ENCODE peak calls at places on chromosomes 3 and 15, in ten cellular contexts. One of them, this sample, is unnamed.

GRCh38 chr15:89665449-89666146 is 10.3 kb upstream of the KIF7 start:
- DNase-seq in NCI-H1092: no peak
- DNase-seq in HEK293T: peak
- DNase-seq in CD8-positive, alpha-beta T cell: no peak
- DNase-seq in NT2/D1: peak
- DNase-seq in psoas muscle: peak
- DNase-seq in activated T-cell treated with anti-CD3 and anti-CD28 coated beads, Interleukin-2, amount 50 U/mL, for 72 hours: peak
- DNase-seq in NCI-H2171: peak
- DNase-seq in NCI-H524: no peak
- DNase-seq in LoVo: peak
- DNase-seq in this sample: no peak

GRCh38 chr15:60384052-60384451 is 13.7 kb downstream of the ANXA2 start:
- DNase-seq in LoVo: no peak
- DNase-seq in NCI-H2171: no peak
- DNase-seq in NCI-H1092: no peak
- DNase-seq in CD8-positive, alpha-beta T cell: no peak
- DNase-seq in HEK293T: no peak
- DNase-seq in activated T-cell treated with anti-CD3 and anti-CD28 coated beads, Interleukin-2, amount 50 U/mL, for 72 hours: no peak
- DNase-seq in NCI-H524: no peak
- DNase-seq in psoas muscle: no peak
- DNase-seq in NT2/D1: no peak
- DNase-seq in this sample: no peak

GRCh38 chr15:81292516-81293001 is 31.4 kb downstream of the STARD5 start:
- DNase-seq in psoas muscle: no peak
- DNase-seq in LoVo: no peak
- DNase-seq in activated T-cell treated with anti-CD3 and anti-CD28 coated beads, Interleukin-2, amount 50 U/mL, for 72 hours: peak
- DNase-seq in NT2/D1: no peak
- DNase-seq in NCI-H2171: no peak
- DNase-seq in NCI-H524: no peak
- DNase-seq in NCI-H1092: no peak
- DNase-seq in HEK293T: no peak
- DNase-seq in CD8-positive, alpha-beta T cell: no peak
- DNase-seq in this sample: no peak

GRCh38 chr3:30231277-30232141 is 374.9 kb upstream of the TGFBR2 start:
- DNase-seq in NCI-H2171: no peak
- DNase-seq in HEK293T: no peak
- DNase-seq in LoVo: no peak
- DNase-seq in NCI-H1092: no peak
- DNase-seq in NT2/D1: no peak
- DNase-seq in activated T-cell treated with anti-CD3 and anti-CD28 coated beads, Interleukin-2, amount 50 U/mL, for 72 hours: no peak
- DNase-seq in NCI-H524: peak
- DNase-seq in psoas muscle: no peak
- DNase-seq in CD8-positive, alpha-beta T cell: no peak
- DNase-seq in this sample: no peak

GRCh38 chr3:31743690-31744089 is 211.0 kb downstream of the STT3B start:
- DNase-seq in HEK293T: no peak
- DNase-seq in LoVo: no peak
- DNase-seq in CD8-positive, alpha-beta T cell: no peak
- DNase-seq in NCI-H2171: no peak
- DNase-seq in NCI-H1092: peak
- DNase-seq in NT2/D1: no peak
- DNase-seq in NCI-H524: no peak
- DNase-seq in activated T-cell treated with anti-CD3 and anti-CD28 coated beads, Interleukin-2, amount 50 U/mL, for 72 hours: no peak
- DNase-seq in psoas muscle: no peak
- DNase-seq in this sample: no peak

GRCh38 chr3:149468504-149469212 is 5.8 kb upstream of the TM4SF4 start:
- DNase-seq in NCI-H524: no peak
- DNase-seq in NCI-H1092: no peak
- DNase-seq in NT2/D1: peak
- DNase-seq in CD8-positive, alpha-beta T cell: no peak
- DNase-seq in LoVo: no peak
- DNase-seq in activated T-cell treated with anti-CD3 and anti-CD28 coated beads, Interleukin-2, amount 50 U/mL, for 72 hours: no peak
- DNase-seq in HEK293T: no peak
- DNase-seq in NCI-H2171: no peak
- DNase-seq in psoas muscle: no peak
- DNase-seq in this sample: no peak

GRCh38 chr3:36944012-36944640 is 728 bp downstream of the TRANK1 start:
- DNase-seq in HEK293T: no peak
- DNase-seq in NCI-H2171: no peak
- DNase-seq in NT2/D1: no peak
- DNase-seq in psoas muscle: peak
- DNase-seq in NCI-H524: peak
- DNase-seq in LoVo: no peak
- DNase-seq in NCI-H1092: no peak
- DNase-seq in CD8-positive, alpha-beta T cell: no peak
- DNase-seq in activated T-cell treated with anti-CD3 and anti-CD28 coated beads, Interleukin-2, amount 50 U/mL, for 72 hours: peak
- DNase-seq in this sample: peak

GRCh38 chr15:71559098-71559497 is 251.3 kb upstream of the NR2E3 start:
- DNase-seq in NT2/D1: no peak
- DNase-seq in CD8-positive, alpha-beta T cell: no peak
- DNase-seq in activated T-cell treated with anti-CD3 and anti-CD28 coated beads, Interleukin-2, amount 50 U/mL, for 72 hours: no peak
- DNase-seq in LoVo: peak
- DNase-seq in psoas muscle: no peak
- DNase-seq in NCI-H2171: no peak
- DNase-seq in NCI-H524: no peak
- DNase-seq in NCI-H1092: no peak
- DNase-seq in HEK293T: no peak
- DNase-seq in this sample: no peak

GRCh38 chr3:136778865-136779264 is 26.7 kb upstream of the STAG1 start:
- DNase-seq in NT2/D1: no peak
- DNase-seq in NCI-H2171: no peak
- DNase-seq in HEK293T: no peak
- DNase-seq in activated T-cell treated with anti-CD3 and anti-CD28 coated beads, Interleukin-2, amount 50 U/mL, for 72 hours: no peak
- DNase-seq in NCI-H524: no peak
- DNase-seq in NCI-H1092: no peak
- DNase-seq in psoas muscle: no peak
- DNase-seq in LoVo: no peak
- DNase-seq in CD8-positive, alpha-beta T cell: no peak
- DNase-seq in this sample: no peak

GRCh38 chr3:66259721-66260255 is 39.0 kb downstream of the SLC25A26 start:
- DNase-seq in NCI-H1092: no peak
- DNase-seq in NCI-H524: no peak
- DNase-seq in CD8-positive, alpha-beta T cell: no peak
- DNase-seq in psoas muscle: no peak
- DNase-seq in NCI-H2171: no peak
- DNase-seq in activated T-cell treated with anti-CD3 and anti-CD28 coated beads, Interleukin-2, amount 50 U/mL, for 72 hours: no peak
- DNase-seq in HEK293T: no peak
- DNase-seq in LoVo: no peak
- DNase-seq in NT2/D1: no peak
- DNase-seq in this sample: no peak

GRCh38 chr15:70409388-70409787 is 311.7 kb upstream of the TLE3 start:
- DNase-seq in CD8-positive, alpha-beta T cell: no peak
- DNase-seq in activated T-cell treated with anti-CD3 and anti-CD28 coated beads, Interleukin-2, amount 50 U/mL, for 72 hours: no peak
- DNase-seq in HEK293T: no peak
- DNase-seq in NCI-H1092: no peak
- DNase-seq in NCI-H2171: no peak
- DNase-seq in NCI-H524: no peak
- DNase-seq in psoas muscle: no peak
- DNase-seq in LoVo: no peak
- DNase-seq in NT2/D1: no peak
- DNase-seq in this sample: no peak

GRCh38 chr3:153162513-153163348 is 705 bp downstream of the RAP2B start:
- DNase-seq in HEK293T: peak
- DNase-seq in NCI-H1092: no peak
- DNase-seq in LoVo: no peak
- DNase-seq in psoas muscle: peak
- DNase-seq in activated T-cell treated with anti-CD3 and anti-CD28 coated beads, Interleukin-2, amount 50 U/mL, for 72 hours: peak
- DNase-seq in NCI-H524: peak
- DNase-seq in NT2/D1: no peak
- DNase-seq in NCI-H2171: no peak
- DNase-seq in CD8-positive, alpha-beta T cell: peak
- DNase-seq in this sample: peak

GRCh38 chr15:72183781-72184164 is 13.8 kb downstream of the GRAMD2A start:
- DNase-seq in NCI-H2171: no peak
- DNase-seq in NT2/D1: no peak
- DNase-seq in LoVo: no peak
- DNase-seq in activated T-cell treated with anti-CD3 and anti-CD28 coated beads, Interleukin-2, amount 50 U/mL, for 72 hours: no peak
- DNase-seq in NCI-H524: no peak
- DNase-seq in HEK293T: no peak
- DNase-seq in psoas muscle: no peak
- DNase-seq in CD8-positive, alpha-beta T cell: no peak
- DNase-seq in NCI-H1092: no peak
- DNase-seq in this sample: no peak

GRCh38 chr3:189941679-189942078 is 179.0 kb downstream of the P3H2 start:
- DNase-seq in NCI-H2171: no peak
- DNase-seq in LoVo: peak
- DNase-seq in activated T-cell treated with anti-CD3 and anti-CD28 coated beads, Interleukin-2, amount 50 U/mL, for 72 hours: peak
- DNase-seq in NT2/D1: no peak
- DNase-seq in HEK293T: no peak
- DNase-seq in NCI-H1092: no peak
- DNase-seq in CD8-positive, alpha-beta T cell: no peak
- DNase-seq in psoas muscle: no peak
- DNase-seq in NCI-H524: no peak
- DNase-seq in this sample: no peak

GRCh38 chr3:21174461-21174860 is 576.5 kb downstream of the ZNF385D start:
- DNase-seq in NCI-H2171: no peak
- DNase-seq in HEK293T: no peak
- DNase-seq in psoas muscle: no peak
- DNase-seq in LoVo: no peak
- DNase-seq in CD8-positive, alpha-beta T cell: no peak
- DNase-seq in NCI-H1092: no peak
- DNase-seq in NT2/D1: no peak
- DNase-seq in activated T-cell treated with anti-CD3 and anti-CD28 coated beads, Interleukin-2, amount 50 U/mL, for 72 hours: no peak
- DNase-seq in NCI-H524: no peak
- DNase-seq in this sample: no peak

GRCh38 chr15:92623435-92623834 is 32.1 kb downstream of the FAM174B start:
- DNase-seq in NCI-H524: peak
- DNase-seq in NCI-H2171: peak
- DNase-seq in CD8-positive, alpha-beta T cell: no peak
- DNase-seq in NCI-H1092: no peak
- DNase-seq in HEK293T: no peak
- DNase-seq in LoVo: no peak
- DNase-seq in NT2/D1: no peak
- DNase-seq in psoas muscle: peak
- DNase-seq in activated T-cell treated with anti-CD3 and anti-CD28 coated beads, Interleukin-2, amount 50 U/mL, for 72 hours: no peak
- DNase-seq in this sample: no peak

GRCh38 chr3:143122608-143123352 is 3.2 kb downstream of the CHST2 start:
- DNase-seq in LoVo: no peak
- DNase-seq in CD8-positive, alpha-beta T cell: no peak
- DNase-seq in HEK293T: no peak
- DNase-seq in NCI-H524: no peak
- DNase-seq in psoas muscle: no peak
- DNase-seq in NCI-H2171: no peak
- DNase-seq in activated T-cell treated with anti-CD3 and anti-CD28 coated beads, Interleukin-2, amount 50 U/mL, for 72 hours: no peak
- DNase-seq in NCI-H1092: no peak
- DNase-seq in NT2/D1: no peak
- DNase-seq in this sample: no peak

GRCh38 chr3:148962513-148962912 is 28.8 kb upstream of the GYG1 start:
- DNase-seq in LoVo: peak
- DNase-seq in NCI-H2171: no peak
- DNase-seq in HEK293T: peak
- DNase-seq in NCI-H1092: no peak
- DNase-seq in activated T-cell treated with anti-CD3 and anti-CD28 coated beads, Interleukin-2, amount 50 U/mL, for 72 hours: no peak
- DNase-seq in psoas muscle: peak
- DNase-seq in CD8-positive, alpha-beta T cell: no peak
- DNase-seq in NT2/D1: peak
- DNase-seq in NCI-H524: no peak
- DNase-seq in this sample: no peak

GRCh38 chr3:37114251-37115145 is 59.9 kb downstream of the LRRFIP2 start:
- DNase-seq in activated T-cell treated with anti-CD3 and anti-CD28 coated beads, Interleukin-2, amount 50 U/mL, for 72 hours: no peak
- DNase-seq in NCI-H1092: no peak
- DNase-seq in HEK293T: no peak
- DNase-seq in NCI-H2171: no peak
- DNase-seq in LoVo: no peak
- DNase-seq in NCI-H524: no peak
- DNase-seq in CD8-positive, alpha-beta T cell: no peak
- DNase-seq in psoas muscle: no peak
- DNase-seq in NT2/D1: no peak
- DNase-seq in this sample: no peak

GRCh38 chr3:149576071-149576564 is 81.7 kb downstream of the WWTR1 start:
- DNase-seq in NT2/D1: peak
- DNase-seq in CD8-positive, alpha-beta T cell: no peak
- DNase-seq in NCI-H2171: no peak
- DNase-seq in HEK293T: peak
- DNase-seq in NCI-H1092: no peak
- DNase-seq in activated T-cell treated with anti-CD3 and anti-CD28 coated beads, Interleukin-2, amount 50 U/mL, for 72 hours: peak
- DNase-seq in LoVo: peak
- DNase-seq in psoas muscle: peak
- DNase-seq in NCI-H524: no peak
- DNase-seq in this sample: no peak

GRCh38 chr15:79535536-79535935 is 103.4 kb downstream of the MINAR1 start:
- DNase-seq in psoas muscle: no peak
- DNase-seq in NT2/D1: no peak
- DNase-seq in activated T-cell treated with anti-CD3 and anti-CD28 coated beads, Interleukin-2, amount 50 U/mL, for 72 hours: no peak
- DNase-seq in LoVo: no peak
- DNase-seq in CD8-positive, alpha-beta T cell: no peak
- DNase-seq in NCI-H1092: no peak
- DNase-seq in HEK293T: no peak
- DNase-seq in NCI-H524: no peak
- DNase-seq in NCI-H2171: no peak
- DNase-seq in this sample: no peak

GRCh38 chr3:183654727-183655126 is 19.3 kb downstream of the KLHL24 start:
- DNase-seq in NCI-H1092: no peak
- DNase-seq in NCI-H2171: no peak
- DNase-seq in CD8-positive, alpha-beta T cell: no peak
- DNase-seq in NT2/D1: no peak
- DNase-seq in LoVo: no peak
- DNase-seq in psoas muscle: no peak
- DNase-seq in activated T-cell treated with anti-CD3 and anti-CD28 coated beads, Interleukin-2, amount 50 U/mL, for 72 hours: no peak
- DNase-seq in NCI-H524: no peak
- DNase-seq in HEK293T: no peak
- DNase-seq in this sample: no peak

GRCh38 chr3:129039271-129040038 is 21.1 kb upstream of the GP9 start:
- DNase-seq in NT2/D1: no peak
- DNase-seq in LoVo: no peak
- DNase-seq in NCI-H524: peak
- DNase-seq in NCI-H1092: peak
- DNase-seq in NCI-H2171: peak
- DNase-seq in psoas muscle: no peak
- DNase-seq in activated T-cell treated with anti-CD3 and anti-CD28 coated beads, Interleukin-2, amount 50 U/mL, for 72 hours: no peak
- DNase-seq in HEK293T: no peak
- DNase-seq in CD8-positive, alpha-beta T cell: no peak
- DNase-seq in this sample: no peak

GRCh38 chr15:63915888-63916731 is 82.4 kb upstream of the HERC1 start:
- DNase-seq in activated T-cell treated with anti-CD3 and anti-CD28 coated beads, Interleukin-2, amount 50 U/mL, for 72 hours: no peak
- DNase-seq in CD8-positive, alpha-beta T cell: no peak
- DNase-seq in NT2/D1: peak
- DNase-seq in psoas muscle: no peak
- DNase-seq in HEK293T: peak
- DNase-seq in NCI-H1092: no peak
- DNase-seq in NCI-H524: peak
- DNase-seq in LoVo: no peak
- DNase-seq in NCI-H2171: no peak
- DNase-seq in this sample: no peak

GRCh38 chr15:99437315-99438221 is 128.2 kb upstream of the MEF2A start:
- DNase-seq in psoas muscle: no peak
- DNase-seq in HEK293T: no peak
- DNase-seq in CD8-positive, alpha-beta T cell: no peak
- DNase-seq in activated T-cell treated with anti-CD3 and anti-CD28 coated beads, Interleukin-2, amount 50 U/mL, for 72 hours: no peak
- DNase-seq in NCI-H2171: no peak
- DNase-seq in NCI-H524: no peak
- DNase-seq in NCI-H1092: no peak
- DNase-seq in NT2/D1: no peak
- DNase-seq in LoVo: no peak
- DNase-seq in this sample: no peak

GRCh38 chr3:48891606-48892005 is 7.1 kb downstream of the SLC25A20 start:
- DNase-seq in CD8-positive, alpha-beta T cell: no peak
- DNase-seq in NCI-H524: no peak
- DNase-seq in LoVo: no peak
- DNase-seq in NT2/D1: no peak
- DNase-seq in psoas muscle: no peak
- DNase-seq in NCI-H1092: no peak
- DNase-seq in activated T-cell treated with anti-CD3 and anti-CD28 coated beads, Interleukin-2, amount 50 U/mL, for 72 hours: no peak
- DNase-seq in NCI-H2171: no peak
- DNase-seq in HEK293T: no peak
- DNase-seq in this sample: no peak

GRCh38 chr15:42371125-42371524 is 11.8 kb downstream of the CAPN3 start:
- DNase-seq in NCI-H1092: no peak
- DNase-seq in NT2/D1: no peak
- DNase-seq in NCI-H524: no peak
- DNase-seq in LoVo: peak
- DNase-seq in CD8-positive, alpha-beta T cell: no peak
- DNase-seq in psoas muscle: no peak
- DNase-seq in NCI-H2171: no peak
- DNase-seq in activated T-cell treated with anti-CD3 and anti-CD28 coated beads, Interleukin-2, amount 50 U/mL, for 72 hours: no peak
- DNase-seq in HEK293T: no peak
- DNase-seq in this sample: no peak

GRCh38 chr3:72821170-72821781 is 27.0 kb downstream of the SHQ1 start:
- DNase-seq in NCI-H1092: no peak
- DNase-seq in activated T-cell treated with anti-CD3 and anti-CD28 coated beads, Interleukin-2, amount 50 U/mL, for 72 hours: peak
- DNase-seq in HEK293T: no peak
- DNase-seq in NCI-H2171: no peak
- DNase-seq in LoVo: peak
- DNase-seq in NT2/D1: no peak
- DNase-seq in CD8-positive, alpha-beta T cell: no peak
- DNase-seq in psoas muscle: no peak
- DNase-seq in NCI-H524: no peak
- DNase-seq in this sample: no peak

This sample was measured in GM12892.